ENCODE peak calls at places on chromosome 12, in six cellular contexts. R, S, I, B, H and Z are unnamed samples.

GRCh38 chr12:114406326-114407033 is 536 bp upstream of the TBX5 start:
- DNase-seq in H (no peak), B (no peak), R (no peak), I (no peak), S (no peak), Z (no peak)

GRCh38 chr12:49108958-49109404 is 1.7 kb downstream of the LMBR1L start:
- DNase-seq in R (no peak), I (peak; percentile 81), B (no peak), S (no peak), H (peak; percentile 76), Z (no peak)

GRCh38 chr12:121376754-121377697 is 22.9 kb upstream of the RNF34 start:
- DNase-seq in H (no peak), R (no peak), B (peak; percentile 39), S (no peak), I (no peak), Z (no peak)

GRCh38 chr12:25324861-25325260 is 74.1 kb upstream of the KRAS start:
- DNase-seq in S (no peak), H (no peak), R (no peak), B (no peak), I (no peak), Z (no peak)

GRCh38 chr12:33752854-33753253 is 269.4 kb upstream of the ALG10 start:
- DNase-seq in R (peak; percentile 13), I (no peak), B (no peak), H (no peak), S (no peak), Z (no peak)

GRCh38 chr12:2258035-2258434 is 205.2 kb downstream of the CACNA1C start:
- DNase-seq in R (no peak), S (no peak), B (no peak), I (no peak), H (no peak), Z (no peak)

GRCh38 chr12:79420146-79420618 is 270.6 kb downstream of the PAWR start:
- DNase-seq in R (no peak), S (no peak), B (peak; percentile 82), I (no peak), H (no peak), Z (no peak)

GRCh38 chr12:109737111-109737510 is 23.5 kb downstream of the FAM222A start:
- DNase-seq in B (no peak), I (peak; percentile 11), H (no peak), S (no peak), R (no peak), Z (peak; percentile 23)

GRCh38 chr12:65121956-65122469 is 908 bp upstream of the WIF1 start:
- DNase-seq in I (no peak), B (no peak), H (no peak), S (no peak), R (no peak), Z (no peak)

GRCh38 chr12:122459211-122459610 is 36.7 kb upstream of the CLIP1 start:
- DNase-seq in I (no peak), H (no peak), R (no peak), S (no peak), B (no peak), Z (peak; percentile 27)

GRCh38 chr12:6635856-6636521 is at the start of gene LPAR5:
- DNase-seq in S (no peak), I (peak; percentile 40), H (peak; percentile 91), R (peak; percentile 78), B (peak; percentile 66), Z (peak; percentile 78)

GRCh38 chr12:12628013-12628412 is 16.3 kb downstream of the CREBL2 start:
- DNase-seq in H (no peak), B (no peak), I (no peak), S (no peak), R (no peak), Z (no peak)

GRCh38 chr12:10101042-10101579 is 2.3 kb upstream of the CLEC1A start:
- DNase-seq in R (no peak), B (no peak), I (no peak), H (no peak), S (no peak), Z (no peak)

GRCh38 chr12:14935031-14935430 is 3.3 kb downstream of the ERP27 start:
- DNase-seq in S (no peak), H (no peak), R (no peak), I (no peak), B (no peak), Z (no peak)

GRCh38 chr12:11564984-11565651 is 84.4 kb upstream of the ETV6 start:
- DNase-seq in B (no peak), R (no peak), I (no peak), H (no peak), S (peak; percentile 89), Z (no peak)

GRCh38 chr12:27367078-27367477 is 34.4 kb downstream of the BMAL2 start:
- DNase-seq in B (no peak), I (no peak), H (no peak), R (no peak), S (no peak), Z (no peak)

GRCh38 chr12:59041241-59042121 is 121.2 kb upstream of the LRIG3 start:
- DNase-seq in S (no peak), B (peak; percentile 57), I (no peak), H (no peak), R (no peak), Z (no peak)

GRCh38 chr12:121673013-121673441 is 3.6 kb upstream of the MORN3 start:
- DNase-seq in I (peak; percentile 37), R (peak; percentile 27), S (no peak), H (peak; percentile 51), B (no peak), Z (peak; percentile 82)

GRCh38 chr12:98955284-98955683 is 310.2 kb downstream of the APAF1 start:
- DNase-seq in R (peak; percentile 10), I (no peak), H (no peak), B (peak; percentile 52), S (no peak), Z (no peak)

GRCh38 chr12:21940549-21940948 is 677 bp downstream of the ABCC9 start:
- DNase-seq in I (peak; percentile 22), S (no peak), H (no peak), R (no peak), B (no peak), Z (no peak)
- H3K4me3 ChIP-seq in I (no peak overlapping the region), S (no peak overlapping the region), H (peak overlapping the region; percentile 29), R (peak overlapping the region; percentile 20), B (no peak overlapping the region), Z (peak overlapping the region; percentile 49)

GRCh38 chr12:57231276-57232021 is 1.9 kb downstream of the SHMT2 start:
- DNase-seq in R (no peak), S (no peak), I (no peak), H (no peak), B (no peak), Z (no peak)

GRCh38 chr12:57229634-57230380 is at the start of gene SHMT2:
- DNase-seq in H (peak; percentile 96), S (peak; percentile 93), R (peak; percentile 97), B (peak; percentile 97), I (peak; percentile 95), Z (peak; percentile 96)

GRCh38 chr12:57230381-57231155 is 1.1 kb downstream of the SHMT2 start:
- DNase-seq in S (no peak), B (no peak), R (no peak), I (no peak), H (no peak), Z (no peak)

GRCh38 chr12:57227315-57228115 is 2.0 kb upstream of the SHMT2 start:
- DNase-seq in I (no peak), B (no peak), H (no peak), R (no peak), S (no peak), Z (no peak)

DNA sequence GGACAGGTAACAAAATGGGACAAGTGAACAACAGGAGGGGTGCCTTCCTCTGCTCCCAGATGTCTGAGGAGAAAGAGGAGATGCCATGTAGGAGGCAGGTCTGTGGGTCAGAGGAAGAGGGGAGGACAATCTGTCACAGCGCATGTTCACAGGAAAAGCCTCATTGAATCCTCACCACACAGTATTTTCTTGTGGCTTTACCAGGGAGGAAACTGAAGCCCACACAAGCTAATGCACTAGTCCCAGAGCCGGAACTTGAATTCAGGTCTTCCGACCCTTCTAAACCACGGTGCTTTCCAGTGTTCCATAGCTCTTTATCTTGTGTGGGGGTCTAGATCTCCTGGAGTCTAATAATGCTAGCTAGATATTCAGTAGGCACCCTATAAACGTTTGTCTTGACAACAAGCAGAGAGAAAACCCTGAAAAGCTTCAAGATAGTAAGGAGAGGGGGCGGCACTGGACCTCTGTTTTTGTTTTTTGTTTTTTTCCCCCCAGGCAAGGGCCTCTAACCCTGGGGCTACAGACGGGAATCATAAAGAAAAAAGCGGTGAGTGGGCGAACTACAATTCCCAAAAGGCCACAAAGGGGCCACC is 374 bp upstream of the SHMT2 start:
- DNase-seq in R (no peak), I (no peak), H (no peak), B (no peak), S (no peak), Z (no peak)
- TF ChIP-seq EP300 in R (no peak), I (no peak), H (no peak), B (no peak), S (no peak), Z (no peak)

DNA sequence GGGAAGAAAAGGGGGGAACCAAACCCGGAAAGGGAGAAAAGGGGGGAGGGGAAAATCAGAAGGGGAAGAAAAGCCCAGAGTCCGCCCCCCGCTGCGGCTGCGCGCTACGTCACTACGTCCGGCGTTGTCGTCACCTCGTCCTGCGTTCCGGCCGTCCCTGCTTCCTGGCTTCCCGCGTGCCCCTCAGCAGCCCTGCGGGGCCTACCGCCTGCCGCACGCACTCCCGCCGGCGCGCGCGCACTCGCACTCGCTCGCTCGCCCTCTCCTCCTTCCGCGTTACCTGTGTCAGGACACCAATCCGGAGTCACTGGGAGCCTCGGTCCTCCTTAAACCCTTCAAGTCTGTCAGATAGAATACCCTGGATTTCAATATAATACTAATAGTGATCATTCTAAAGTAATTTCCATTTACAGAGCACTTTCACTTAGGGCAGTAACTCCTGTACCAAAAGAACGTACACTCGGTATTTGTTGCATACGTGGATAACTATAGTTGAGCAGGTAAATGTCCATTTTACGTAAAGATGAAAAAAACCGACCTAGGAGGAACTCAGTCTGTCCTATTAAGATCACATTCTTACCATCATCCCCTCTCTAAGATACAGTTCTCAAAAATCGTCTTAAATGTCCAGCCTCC is at the start of gene R3HDM2:
- DNase-seq in H (peak; percentile 97), B (peak; percentile 98), S (peak; percentile 77), R (no peak), I (peak; percentile 96), Z (peak; percentile 98)
- TF ChIP-seq POLR2A in H (peak; percentile 95), B (peak; percentile 94), S (peak; percentile 96), R (peak; percentile 90), I (peak; percentile 82), Z (no peak)

DNA sequence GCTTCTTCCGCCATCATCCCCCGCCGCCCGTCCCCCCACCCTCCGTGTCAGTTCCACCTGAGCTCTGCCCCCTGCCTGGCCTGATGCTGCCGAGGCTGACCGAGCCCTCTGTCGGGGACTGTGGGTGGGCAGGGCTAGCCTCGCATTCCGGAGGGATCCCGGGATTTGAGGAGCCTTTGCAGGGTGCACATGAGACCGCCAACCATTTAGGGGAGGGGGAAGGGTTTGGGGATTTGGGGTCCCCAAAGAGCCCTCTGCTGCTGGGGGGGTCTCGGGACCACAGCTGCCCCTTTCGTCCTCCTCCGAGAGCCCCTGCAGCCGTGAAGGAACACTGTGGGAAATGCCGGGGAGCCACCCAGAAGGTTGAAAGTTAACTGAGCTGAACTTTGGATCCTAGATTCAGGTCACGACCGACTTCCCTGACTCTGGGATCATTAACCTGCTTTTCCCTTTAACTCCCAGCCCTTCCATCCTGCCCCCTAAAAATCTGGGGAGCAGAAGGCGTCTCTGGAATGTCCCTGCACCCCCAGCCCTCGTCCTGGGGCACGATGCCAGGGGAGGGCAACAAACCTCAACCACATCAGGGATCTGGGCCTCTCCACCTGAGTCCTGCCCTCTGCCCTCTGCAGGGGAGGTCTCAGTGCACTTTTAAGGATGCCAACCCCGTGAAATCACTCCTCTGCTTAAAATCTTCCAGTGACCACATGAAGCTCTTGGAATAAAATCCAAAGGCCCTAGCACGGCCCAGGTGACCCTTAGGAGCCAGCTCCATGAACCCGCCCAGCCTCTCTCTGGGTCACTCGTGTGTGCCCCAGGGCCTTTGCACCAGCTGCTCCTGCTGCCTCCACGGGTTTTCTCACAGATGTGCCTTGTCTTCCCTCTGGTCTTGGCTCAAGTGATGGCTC is 94.9 kb downstream of the RFLNA start:
- DNase-seq in I (no peak), S (no peak), H (peak; percentile 48), B (peak; percentile 62), R (no peak), Z (no peak)
- H3K4me3 ChIP-seq in I (no peak overlapping the region), S (no peak overlapping the region), H (peak overlapping the region; percentile 45), B (peak overlapping the region; percentile 79), R (no peak overlapping the region), Z (peak overlapping the region; percentile 52)